ENCODE peak calls at places on chromosomes 1 and 21, in six cellular contexts. Q, E, T, P, L and R are unnamed samples.

GRCh38 chr1:147292635-147293251 is 50.3 kb downstream of the CHD1L start:
- DNase-seq in Q (no peak), L (no peak), E (no peak), T (no peak), P (no peak), R (no peak)

GRCh38 chr1:1200876-1201810 is 5.2 kb downstream of the TNFRSF18 start:
- DNase-seq in P (peak), T (no peak), Q (peak), L (no peak), E (peak), R (peak)

GRCh38 chr1:121558514-121558913 is 373.7 kb downstream of the SRGAP2C start:
- DNase-seq in L (no peak), P (no peak), T (no peak), E (no peak), Q (no peak), R (no peak)

GRCh38 chr1:168001213-168001612 is 64.3 kb upstream of the MPC2 start:
- DNase-seq in T (no peak), Q (no peak), L (no peak), E (no peak), P (no peak), R (no peak)

GRCh38 chr1:223670458-223671159 is 5.1 kb upstream of the CAPN8 start:
- DNase-seq in L (no peak), E (peak), Q (peak), T (peak), P (no peak), R (no peak)

GRCh38 chr1:19758227-19758830 is 41.4 kb downstream of the TMCO4 start:
- DNase-seq in Q (no peak), P (no peak), T (no peak), E (peak), L (no peak), R (no peak)

GRCh38 chr21:45100866-45101265 is 26.5 kb downstream of the ADARB1 start:
- DNase-seq in L (no peak), T (no peak), P (no peak), E (no peak), Q (no peak), R (no peak)

GRCh38 chr1:207672525-207673130 is 27.7 kb downstream of the CR1L start:
- DNase-seq in L (no peak), P (no peak), E (peak), Q (peak), T (no peak), R (no peak)

GRCh38 chr1:35623832-35624231 is 17.5 kb downstream of the PSMB2 start:
- DNase-seq in E (no peak), Q (no peak), T (no peak), P (no peak), L (no peak), R (no peak)

GRCh38 chr1:94725566-94725965 is 94.6 kb upstream of the SLC44A3 start:
- DNase-seq in T (no peak), P (no peak), E (no peak), Q (no peak), L (no peak), R (no peak)

GRCh38 chr1:169485427-169486280 is at the start of gene SLC19A2:
- DNase-seq in T (peak), L (peak), E (peak), P (peak), Q (peak), R (peak)

GRCh38 chr1:31704261-31705079 is 653 bp upstream of the COL16A1 start:
- DNase-seq in T (no peak), Q (no peak), E (no peak), P (peak), L (no peak), R (peak)

GRCh38 chr1:101002551-101002950 is 23.0 kb downstream of the DPH5 start:
- DNase-seq in E (no peak), P (no peak), Q (peak), T (no peak), L (no peak), R (no peak)

GRCh38 chr1:214317734-214318133 is 36.8 kb downstream of the SMYD2 start:
- DNase-seq in P (no peak), E (no peak), T (no peak), L (no peak), Q (no peak), R (no peak)

GRCh38 chr1:119617751-119618691 is 30.0 kb downstream of the ZNF697 start:
- DNase-seq in P (no peak), T (no peak), L (no peak), E (no peak), Q (no peak), R (peak)